ENCODE peak calls at places on chromosomes 3 and 15, in nine cellular contexts. U, H, N, I, M, W, K, A and T are unnamed samples.

GRCh38 chr15:90599639-90600038 is 69.9 kb downstream of the CRTC3 start:
- DNase-seq in U (no peak), H (no peak), N (no peak), I (no peak), M (no peak), W (no peak), K (no peak), A (no peak), T (no peak)

GRCh38 chr3:69161587-69162196 is 39.3 kb upstream of the LMOD3 start:
- DNase-seq in U (peak; percentile 61), H (peak; percentile 32), N (peak; percentile 47), I (no peak), M (peak; percentile 17), W (no peak), K (no peak), A (no peak), T (peak; percentile 67)

GRCh38 chr3:84724877-84725276 is 233.9 kb upstream of the CADM2 start:
- DNase-seq in U (no peak), H (no peak), N (no peak), I (peak; percentile 99), M (no peak), W (no peak), K (no peak), A (no peak), T (no peak)

GRCh38 chr3:114308830-114309229 is 15.0 kb downstream of the TIGIT start:
- DNase-seq in U (no peak), H (no peak), N (peak; percentile 71), I (no peak), M (no peak), W (peak; percentile 71), K (no peak), A (no peak), T (no peak)

GRCh38 chr3:49339593-49339946 is 283 bp downstream of the USP4 start:
- DNase-seq in U (no peak), H (no peak), N (no peak), I (no peak), M (peak; percentile 34), W (no peak), K (no peak), A (peak; percentile 17), T (no peak)

GRCh38 chr3:46304739-46305138 is 49.2 kb upstream of the CCR2 start:
- DNase-seq in U (no peak), H (no peak), N (no peak), I (no peak), M (no peak), W (no peak), K (no peak), A (no peak), T (no peak)

GRCh38 chr15:101207867-101208288 is 44.0 kb downstream of the CHSY1 start:
- DNase-seq in U (no peak), H (no peak), N (no peak), I (no peak), M (no peak), W (no peak), K (no peak), A (no peak), T (no peak)

GRCh38 chr15:72078887-72079286 is 39.1 kb downstream of the MYO9A start:
- DNase-seq in U (no peak), H (no peak), N (no peak), I (no peak), M (no peak), W (no peak), K (no peak), A (no peak), T (no peak)

GRCh38 chr3:16595778-16596177 is 9.4 kb downstream of the DAZL start:
- DNase-seq in U (no peak), H (no peak), N (no peak), I (no peak), M (no peak), W (no peak), K (no peak), A (no peak), T (peak; percentile 21)

GRCh38 chr3:112642912-112643506 is 2.1 kb upstream of the CCDC80 start:
- DNase-seq in U (peak; percentile 91), H (peak; percentile 90), N (peak; percentile 73), I (peak; percentile 77), M (peak; percentile 87), W (peak; percentile 84), K (peak; percentile 23), A (peak; percentile 64), T (peak; percentile 81)

GRCh38 chr3:149001727-149002126 is 10.4 kb downstream of the GYG1 start:
- DNase-seq in U (no peak), H (no peak), N (no peak), I (no peak), M (no peak), W (no peak), K (no peak), A (no peak), T (no peak)

GRCh38 chr15:57583282-57583681 is 8.4 kb upstream of the MYZAP start:
- DNase-seq in U (no peak), H (no peak), N (no peak), I (no peak), M (no peak), W (no peak), K (no peak), A (no peak), T (no peak)

GRCh38 chr3:111681705-111682426 is 86.7 kb upstream of the ZBED2 start:
- DNase-seq in U (no peak), H (no peak), N (no peak), I (no peak), M (no peak), W (no peak), K (no peak), A (no peak), T (no peak)

GRCh38 chr15:29945943-29946591 is 123.8 kb upstream of the TJP1 start:
- DNase-seq in U (no peak), H (no peak), N (no peak), I (no peak), M (no peak), W (no peak), K (no peak), A (no peak), T (no peak)

GRCh38 chr15:58873267-58873666 is 60.2 kb downstream of the SLTM start:
- DNase-seq in U (no peak), H (no peak), N (no peak), I (peak; percentile 15), M (no peak), W (no peak), K (no peak), A (no peak), T (no peak)

GRCh38 chr3:25532763-25533162 is 104.7 kb downstream of the RARB start:
- DNase-seq in U (peak; percentile 24), H (no peak), N (no peak), I (no peak), M (no peak), W (no peak), K (no peak), A (no peak), T (no peak)

GRCh38 chr15:35751421-35752133 is 205.6 kb upstream of the DPH6 start:
- DNase-seq in U (peak; percentile 79), H (peak; percentile 78), N (peak; percentile 2), I (no peak), M (peak; percentile 65), W (peak; percentile 51), K (no peak), A (peak; percentile 16), T (peak; percentile 90)

GRCh38 chr3:56933803-56934202 is 126.7 kb upstream of the SPATA12 start:
- DNase-seq in U (no peak), H (no peak), N (no peak), I (no peak), M (no peak), W (no peak), K (no peak), A (no peak), T (no peak)

GRCh38 chr3:156488771-156489170 is 66.1 kb downstream of the SSR3 start:
- DNase-seq in U (no peak), H (no peak), N (no peak), I (no peak), M (no peak), W (no peak), K (no peak), A (no peak), T (no peak)

GRCh38 chr3:48431224-48432029 is 1.5 kb upstream of the PLXNB1 start:
- DNase-seq in U (no peak), H (no peak), N (no peak), I (no peak), M (no peak), W (no peak), K (no peak), A (no peak), T (no peak)

GRCh38 chr3:104909188-104909587 is 457.5 kb upstream of the ALCAM start:
- DNase-seq in U (no peak), H (peak; percentile 69), N (no peak), I (peak; percentile 57), M (no peak), W (no peak), K (no peak), A (no peak), T (no peak)